ENCODE peak calls at places on chromosomes 3 and 15, in five cellular contexts. H is H1, O is K562, F is GM12878, E is HepG2. N is an unnamed sample.

GRCh38 chr3:18234717-18235335 is 190.3 kb downstream of the SATB1 start:
- DNase-seq in O (no peak), H (no peak), F (no peak), E (no peak), N (no peak)

GRCh38 chr15:58440181-58440910 is 8.6 kb downstream of the LIPC start:
- DNase-seq in H (no peak), F (no peak), O (no peak), E (peak; percentile 71), N (no peak)

GRCh38 chr3:190385835-190386688 is 1.9 kb upstream of the CLDN16 start:
- DNase-seq in H (no peak), F (no peak), O (no peak), E (peak; percentile 53), N (peak; percentile 31)

GRCh38 chr3:185351371-185351770 is 11.6 kb upstream of the MAP3K13 start:
- DNase-seq in O (no peak), E (no peak), F (no peak), H (no peak), N (no peak)

GRCh38 chr3:149419816-149420215 is 42.4 kb upstream of the TM4SF1 start:
- DNase-seq in H (no peak), O (no peak), F (no peak), E (no peak), N (no peak)

GRCh38 chr3:53844262-53845102 is 1.7 kb downstream of the CHDH start:
- DNase-seq in O (no peak), E (peak; percentile 85), F (no peak), H (no peak), N (no peak)

GRCh38 chr3:51386852-51387229 is 1.8 kb downstream of the MANF start:
- DNase-seq in F (no peak), H (peak; percentile 27), O (no peak), E (no peak), N (no peak)

GRCh38 chr3:7309707-7310106 is 448.8 kb downstream of the GRM7 start:
- DNase-seq in H (no peak), F (no peak), O (no peak), E (no peak), N (no peak)

GRCh38 chr3:179666436-179667035 is 13.7 kb downstream of the USP13 start:
- DNase-seq in H (peak; percentile 59), O (no peak), F (no peak), E (no peak), N (no peak)

GRCh38 chr3:21846976-21847375 is 96.0 kb upstream of the ZNF385D start:
- DNase-seq in E (no peak), O (no peak), F (no peak), H (no peak), N (no peak)

GRCh38 chr3:119401502-119402440 is 61.6 kb downstream of the TMEM39A start:
- DNase-seq in F (peak; percentile 26), H (peak; percentile 49), O (no peak), E (no peak), N (no peak)

GRCh38 chr3:119396870-119397269 is 66.5 kb downstream of the TMEM39A start:
- DNase-seq in H (no peak), O (no peak), F (no peak), E (no peak), N (no peak)

GRCh38 chr3:119405315-119405714 is 58.1 kb downstream of the TMEM39A start:
- DNase-seq in O (no peak), H (no peak), E (no peak), F (no peak), N (no peak)

GRCh38 chr3:119403201-119403600 is 60.2 kb downstream of the TMEM39A start:
- DNase-seq in O (no peak), H (no peak), F (no peak), E (no peak), N (no peak)

GRCh38 chr3:119401069-119401468 is 62.3 kb downstream of the TMEM39A start:
- DNase-seq in H (no peak), E (no peak), F (peak; percentile 40), O (no peak), N (no peak)
- TF ChIP-seq GABPA in H (no peak), E (no peak), F (no peak), O (no peak), N (no peak)

GRCh38 chr3:112463250-112463649 is 36.0 kb downstream of the BTLA start:
- DNase-seq in F (peak; percentile 60), E (no peak), O (no peak), H (no peak), N (no peak)

GRCh38 chr3:112464264-112464663 is 35.0 kb downstream of the BTLA start:
- DNase-seq in O (no peak), F (peak; percentile 67), H (no peak), E (no peak), N (peak; percentile 53)

GRCh38 chr3:112460519-112460918 is 38.8 kb downstream of the BTLA start:
- DNase-seq in H (no peak), E (no peak), O (no peak), F (peak; percentile 94), N (no peak)

GRCh38 chr3:112456147-112456546 is 43.1 kb downstream of the BTLA start:
- DNase-seq in H (no peak), F (no peak), E (no peak), O (no peak), N (no peak)

DNA sequence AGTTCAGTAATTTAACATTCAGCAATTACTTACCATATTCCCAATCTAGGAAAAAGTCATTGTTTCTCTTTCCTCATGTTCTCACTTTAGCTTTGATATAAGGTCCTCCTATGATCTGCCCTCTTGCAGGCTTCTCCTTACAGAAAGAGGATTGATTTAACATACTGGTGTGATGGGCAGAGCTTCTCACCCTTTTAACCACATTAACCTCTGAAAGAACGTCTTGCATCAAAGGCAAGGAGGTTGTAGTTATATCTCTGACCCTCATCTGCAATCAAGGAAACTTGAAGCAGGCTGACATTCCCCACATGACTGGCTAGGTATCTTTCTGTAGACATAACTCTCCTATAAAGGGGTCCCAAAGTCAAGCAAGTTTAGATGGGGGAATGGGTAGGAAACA is 39.5 kb downstream of the BTLA start:
- DNase-seq in O (no peak), E (no peak), F (peak; percentile 81), H (no peak), N (no peak)
- TF ChIP-seq GABPA in O (no peak), E (no peak), F (no peak), H (no peak), N (no peak)

GRCh38 chr3:141623732-141624131 is 114.4 kb upstream of the RNF7 start:
- DNase-seq in H (no peak), F (no peak), O (no peak), E (no peak), N (no peak)

GRCh38 chr3:141629950-141630349 is 108.1 kb upstream of the RNF7 start:
- DNase-seq in E (no peak), F (no peak), H (no peak), O (peak; percentile 26), N (no peak)

DNA sequence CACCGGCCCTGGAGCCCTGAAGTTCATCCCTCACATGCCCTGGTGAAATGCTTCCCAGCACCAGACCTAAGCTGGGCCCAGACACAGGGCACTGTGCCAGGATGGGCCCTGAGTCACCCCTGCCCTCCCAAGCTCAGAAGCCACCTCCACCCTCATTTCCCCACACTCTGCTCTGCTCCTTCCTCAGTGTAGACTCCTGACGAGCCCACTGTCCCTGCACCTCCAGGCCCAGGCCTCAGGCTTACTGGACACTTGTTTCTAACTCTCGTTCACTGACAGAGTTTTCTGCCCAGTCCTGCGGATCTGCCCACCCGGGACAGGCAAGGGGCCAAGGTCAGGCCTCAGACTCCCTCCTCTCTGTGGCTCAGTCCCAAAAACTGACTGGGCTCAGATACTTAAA is 112.6 kb upstream of the RNF7 start:
- DNase-seq in E (no peak), H (no peak), O (no peak), F (no peak), N (no peak)
- TF ChIP-seq GABPA in E (no peak), H (no peak), O (no peak), F (no peak), N (no peak)

GRCh38 chr3:157436583-157437300 is at the start of gene PTX3:
- DNase-seq in H (no peak), F (no peak), O (no peak), E (no peak), N (peak; percentile 88)

GRCh38 chr3:157442729-157443128 is 6.1 kb downstream of the PTX3 start:
- DNase-seq in O (no peak), F (no peak), E (no peak), H (no peak), N (no peak)

GRCh38 chr3:157441102-157441622 is 4.5 kb downstream of the PTX3 start:
- DNase-seq in O (no peak), H (no peak), F (no peak), E (no peak), N (no peak)

GRCh38 chr3:157443873-157444770 is 7.5 kb downstream of the PTX3 start:
- DNase-seq in F (no peak), H (no peak), E (no peak), O (no peak), N (no peak)

GRCh38 chr3:157438371-157438735 is 1.7 kb downstream of the PTX3 start:
- DNase-seq in F (no peak), E (no peak), H (no peak), O (no peak), N (no peak)
- TF ChIP-seq GABPA in F (no peak), E (no peak), H (no peak), O (no peak), N (no peak)

GRCh38 chr15:73750441-73750840 is 2.7 kb downstream of the INSYN1 start:
- DNase-seq in O (no peak), F (no peak), E (no peak), H (no peak), N (no peak)

GRCh38 chr15:73749533-73749932 is 3.6 kb downstream of the INSYN1 start:
- DNase-seq in O (no peak), E (no peak), H (no peak), F (no peak), N (no peak)

GRCh38 chr15:73746883-73747282 is 6.3 kb downstream of the INSYN1 start:
- DNase-seq in E (no peak), O (no peak), F (no peak), H (no peak), N (no peak)

GRCh38 chr15:73747847-73748605 is 5.1 kb downstream of the INSYN1 start:
- DNase-seq in O (no peak), E (no peak), H (no peak), F (no peak), N (no peak)

DNA sequence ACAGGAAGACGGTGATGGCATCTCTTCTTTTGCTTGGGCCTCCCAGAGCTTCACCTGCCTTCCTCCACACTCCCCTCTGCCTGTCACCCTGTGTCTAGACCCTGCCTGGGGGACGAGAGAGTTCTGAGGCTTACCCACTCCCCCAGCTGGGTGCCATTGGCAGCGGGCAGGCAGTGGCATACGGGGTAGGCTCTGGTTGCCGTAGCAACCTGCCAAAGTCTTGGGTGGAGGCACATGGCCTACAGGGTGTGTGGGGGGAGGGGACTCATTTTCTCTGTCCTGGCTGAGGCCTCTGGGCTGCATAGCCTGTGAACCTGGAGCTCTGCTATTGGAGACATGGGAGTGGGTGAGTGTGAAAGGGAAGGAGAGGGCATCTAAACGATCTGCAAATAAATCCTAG is 4.4 kb downstream of the INSYN1 start:
- DNase-seq in H (no peak), E (no peak), F (no peak), O (no peak), N (no peak)
- TF ChIP-seq GABPA in H (no peak), E (no peak), F (no peak), O (no peak), N (no peak)

DNA sequence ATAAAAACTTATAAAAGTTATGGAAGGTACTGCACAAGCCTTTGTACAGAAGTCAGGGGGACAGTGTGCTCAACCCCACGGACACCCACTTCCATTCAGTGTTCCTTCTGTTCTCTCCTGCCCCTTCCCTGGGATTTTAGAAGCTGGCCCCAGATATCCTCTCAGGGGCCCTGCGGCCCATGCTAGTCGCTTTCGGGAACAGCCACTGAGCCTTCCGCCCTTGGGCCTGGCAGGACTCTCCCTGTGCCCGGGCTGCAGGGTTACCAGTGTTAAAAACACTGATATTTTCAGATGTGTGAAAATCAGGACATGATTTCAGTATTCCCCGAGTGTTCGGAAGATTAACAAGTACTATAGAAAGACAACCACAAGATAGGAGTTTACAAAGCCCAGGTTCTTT is 22.4 kb downstream of the FAN1 start:
- DNase-seq in O (no peak), H (no peak), E (no peak), F (no peak), N (no peak)
- TF ChIP-seq GABPA in O (no peak), H (no peak), E (no peak), F (no peak), N (no peak)